ENCODE peak calls at places on chromosomes 5 and 9, in six cellular contexts. One of them, this sample, is unnamed.
A peak's percentile ranks its signal among the peaks of the same experiment; 100 is the strongest.

GRCh38 chr5:88480245-88480644 is 211.6 kb upstream of the TMEM161B start:
- DNase-seq in keratinocyte: no peak
- DNase-seq in fibroblast of the aortic adventitia: no peak
- DNase-seq in cardiac muscle cell: no peak
- DNase-seq in kidney: no peak
- DNase-seq in effector memory CD4-positive, alpha-beta T cell: no peak
- DNase-seq in this sample: peak; percentile 15

GRCh38 chr9:88645172-88645868 is 110.3 kb downstream of the NXNL2 start:
- DNase-seq in keratinocyte: no peak
- DNase-seq in kidney: no peak
- DNase-seq in effector memory CD4-positive, alpha-beta T cell: no peak
- DNase-seq in cardiac muscle cell: peak; percentile 42
- DNase-seq in fibroblast of the aortic adventitia: peak; percentile 58
- DNase-seq in this sample: peak; percentile 28

GRCh38 chr9:69499959-69500358 is 172.2 kb downstream of the APBA1 start:
- DNase-seq in kidney: no peak
- DNase-seq in fibroblast of the aortic adventitia: no peak
- DNase-seq in keratinocyte: no peak
- DNase-seq in effector memory CD4-positive, alpha-beta T cell: no peak
- DNase-seq in cardiac muscle cell: no peak
- DNase-seq in this sample: no peak

GRCh38 chr9:108654566-108654965 is 201.2 kb downstream of the ACTL7B start:
- DNase-seq in kidney: no peak
- DNase-seq in effector memory CD4-positive, alpha-beta T cell: no peak
- DNase-seq in cardiac muscle cell: peak; percentile 38
- DNase-seq in keratinocyte: no peak
- DNase-seq in fibroblast of the aortic adventitia: no peak
- DNase-seq in this sample: no peak

GRCh38 chr9:37542895-37543294 is 33.3 kb downstream of the FBXO10 start:
- DNase-seq in cardiac muscle cell: no peak
- DNase-seq in effector memory CD4-positive, alpha-beta T cell: no peak
- DNase-seq in fibroblast of the aortic adventitia: no peak
- DNase-seq in kidney: no peak
- DNase-seq in keratinocyte: no peak
- DNase-seq in this sample: no peak

GRCh38 chr5:170562166-170562565 is 58.3 kb downstream of the KCNIP1 start:
- DNase-seq in keratinocyte: no peak
- DNase-seq in kidney: no peak
- DNase-seq in cardiac muscle cell: no peak
- DNase-seq in effector memory CD4-positive, alpha-beta T cell: no peak
- DNase-seq in fibroblast of the aortic adventitia: no peak
- DNase-seq in this sample: no peak

GRCh38 chr9:78892769-78893168 is 595.8 kb downstream of the PSAT1 start:
- DNase-seq in kidney: no peak
- DNase-seq in fibroblast of the aortic adventitia: no peak
- DNase-seq in effector memory CD4-positive, alpha-beta T cell: no peak
- DNase-seq in keratinocyte: no peak
- DNase-seq in cardiac muscle cell: no peak
- DNase-seq in this sample: no peak

GRCh38 chr5:96117863-96118651 is 156.4 kb upstream of the ELL2 start:
- DNase-seq in cardiac muscle cell: no peak
- DNase-seq in fibroblast of the aortic adventitia: peak; percentile 33
- DNase-seq in keratinocyte: no peak
- DNase-seq in effector memory CD4-positive, alpha-beta T cell: no peak
- DNase-seq in kidney: no peak
- DNase-seq in this sample: no peak

GRCh38 chr9:107313555-107314096 is 30.5 kb downstream of the RAD23B start:
- DNase-seq in fibroblast of the aortic adventitia: no peak
- DNase-seq in cardiac muscle cell: no peak
- DNase-seq in keratinocyte: no peak
- DNase-seq in effector memory CD4-positive, alpha-beta T cell: no peak
- DNase-seq in kidney: no peak
- DNase-seq in this sample: no peak

GRCh38 chr5:140630296-140630695 is 2.7 kb downstream of the CD14 start:
- DNase-seq in kidney: no peak
- DNase-seq in cardiac muscle cell: no peak
- DNase-seq in fibroblast of the aortic adventitia: no peak
- DNase-seq in effector memory CD4-positive, alpha-beta T cell: no peak
- DNase-seq in keratinocyte: no peak
- DNase-seq in this sample: no peak

GRCh38 chr5:154446183-154447073 is 631 bp downstream of the SAP30L start:
- DNase-seq in kidney: peak; percentile 86
- DNase-seq in cardiac muscle cell: peak; percentile 69
- DNase-seq in effector memory CD4-positive, alpha-beta T cell: peak; percentile 11
- DNase-seq in keratinocyte: no peak
- DNase-seq in fibroblast of the aortic adventitia: peak; percentile 57
- DNase-seq in this sample: peak; percentile 71

GRCh38 chr9:78575791-78576190 is 278.9 kb downstream of the PSAT1 start:
- DNase-seq in cardiac muscle cell: no peak
- DNase-seq in keratinocyte: no peak
- DNase-seq in effector memory CD4-positive, alpha-beta T cell: no peak
- DNase-seq in kidney: no peak
- DNase-seq in fibroblast of the aortic adventitia: no peak
- DNase-seq in this sample: no peak

GRCh38 chr5:1171340-1171941 is 30.0 kb upstream of the SLC6A19 start:
- DNase-seq in fibroblast of the aortic adventitia: peak; percentile 39
- DNase-seq in keratinocyte: no peak
- DNase-seq in effector memory CD4-positive, alpha-beta T cell: no peak
- DNase-seq in kidney: peak; percentile 52
- DNase-seq in cardiac muscle cell: peak; percentile 63
- DNase-seq in this sample: no peak

GRCh38 chr9:137014776-137015539 is 13.1 kb downstream of the ABCA2 start:
- DNase-seq in cardiac muscle cell: no peak
- DNase-seq in kidney: no peak
- DNase-seq in keratinocyte: no peak
- DNase-seq in fibroblast of the aortic adventitia: no peak
- DNase-seq in effector memory CD4-positive, alpha-beta T cell: no peak
- DNase-seq in this sample: no peak

GRCh38 chr5:87936667-87937066 is 332.0 kb downstream of the TMEM161B start:
- DNase-seq in keratinocyte: no peak
- DNase-seq in fibroblast of the aortic adventitia: no peak
- DNase-seq in effector memory CD4-positive, alpha-beta T cell: no peak
- DNase-seq in cardiac muscle cell: no peak
- DNase-seq in kidney: no peak
- DNase-seq in this sample: no peak

GRCh38 chr5:83085106-83085505 is 7.8 kb downstream of the XRCC4 start:
- DNase-seq in cardiac muscle cell: no peak
- DNase-seq in effector memory CD4-positive, alpha-beta T cell: no peak
- DNase-seq in keratinocyte: no peak
- DNase-seq in kidney: no peak
- DNase-seq in fibroblast of the aortic adventitia: no peak
- DNase-seq in this sample: no peak

GRCh38 chr9:128995791-128996190 is 32.3 kb downstream of the SH3GLB2 start:
- DNase-seq in keratinocyte: no peak
- DNase-seq in effector memory CD4-positive, alpha-beta T cell: no peak
- DNase-seq in fibroblast of the aortic adventitia: peak; percentile 76
- DNase-seq in kidney: no peak
- DNase-seq in cardiac muscle cell: peak; percentile 89
- DNase-seq in this sample: no peak

GRCh38 chr9:18673179-18673578 is 199.2 kb downstream of the ADAMTSL1 start:
- DNase-seq in cardiac muscle cell: no peak
- DNase-seq in kidney: no peak
- DNase-seq in fibroblast of the aortic adventitia: no peak
- DNase-seq in effector memory CD4-positive, alpha-beta T cell: no peak
- DNase-seq in keratinocyte: no peak
- DNase-seq in this sample: peak; percentile 49

GRCh38 chr5:172932313-172933017 is 26.8 kb upstream of the RPL26L1 start:
- DNase-seq in cardiac muscle cell: peak; percentile 77
- DNase-seq in fibroblast of the aortic adventitia: peak; percentile 62
- DNase-seq in kidney: peak; percentile 89
- DNase-seq in effector memory CD4-positive, alpha-beta T cell: peak; percentile 53
- DNase-seq in keratinocyte: no peak
- DNase-seq in this sample: peak; percentile 70

GRCh38 chr5:3650315-3650714 is 54.7 kb downstream of the IRX1 start:
- DNase-seq in cardiac muscle cell: no peak
- DNase-seq in kidney: no peak
- DNase-seq in keratinocyte: no peak
- DNase-seq in fibroblast of the aortic adventitia: no peak
- DNase-seq in effector memory CD4-positive, alpha-beta T cell: no peak
- DNase-seq in this sample: no peak

DNA sequence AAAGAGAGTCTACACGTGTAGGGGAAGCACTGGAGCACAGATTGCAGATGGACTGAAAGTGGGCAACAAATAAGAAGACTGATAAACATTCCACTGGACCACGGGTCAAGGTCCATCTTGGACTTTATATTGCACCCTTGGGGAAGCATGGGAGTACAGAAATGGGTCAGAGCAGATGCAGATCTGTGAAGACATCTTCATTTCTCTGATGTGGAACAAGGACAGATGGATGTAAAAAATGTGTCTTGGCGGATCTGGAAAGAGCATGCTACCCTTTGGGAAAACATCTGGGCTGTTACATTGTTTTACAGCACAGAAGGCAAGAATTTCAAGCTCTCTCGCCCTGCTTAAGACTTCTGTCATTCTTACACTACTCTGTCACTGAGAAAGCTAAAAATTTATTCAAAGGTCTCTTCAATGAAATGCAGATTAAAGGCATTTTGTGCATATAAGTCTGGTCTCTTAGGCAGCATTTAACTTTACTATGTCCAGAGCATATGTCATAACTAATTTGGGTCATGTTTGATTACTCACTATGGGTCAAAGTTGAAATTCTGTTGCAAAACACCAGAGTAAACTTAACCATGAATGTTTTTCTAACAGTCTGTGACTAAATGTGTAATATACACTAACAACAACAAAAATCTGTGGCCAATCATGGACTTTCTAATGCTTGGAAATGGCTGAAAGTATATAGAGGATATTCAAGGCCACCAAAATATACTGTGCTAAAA is 756.4 kb upstream of the DMAC1 start:
- DNase-seq in cardiac muscle cell: peak; percentile 29
- DNase-seq in fibroblast of the aortic adventitia: peak; percentile 39
- DNase-seq in keratinocyte: no peak
- DNase-seq in effector memory CD4-positive, alpha-beta T cell: no peak
- DNase-seq in kidney: no peak
- DNase-seq in this sample: no peak
- H3K4me3 ChIP-seq in cardiac muscle cell: no peak overlapping the region
- H3K4me3 ChIP-seq in fibroblast of the aortic adventitia: no peak overlapping the region
- H3K4me3 ChIP-seq in keratinocyte: no peak overlapping the region
- H3K4me3 ChIP-seq in effector memory CD4-positive, alpha-beta T cell: no peak overlapping the region
- H3K4me3 ChIP-seq in kidney: no peak overlapping the region
- H3K4me3 ChIP-seq in this sample: no peak overlapping the region

DNA sequence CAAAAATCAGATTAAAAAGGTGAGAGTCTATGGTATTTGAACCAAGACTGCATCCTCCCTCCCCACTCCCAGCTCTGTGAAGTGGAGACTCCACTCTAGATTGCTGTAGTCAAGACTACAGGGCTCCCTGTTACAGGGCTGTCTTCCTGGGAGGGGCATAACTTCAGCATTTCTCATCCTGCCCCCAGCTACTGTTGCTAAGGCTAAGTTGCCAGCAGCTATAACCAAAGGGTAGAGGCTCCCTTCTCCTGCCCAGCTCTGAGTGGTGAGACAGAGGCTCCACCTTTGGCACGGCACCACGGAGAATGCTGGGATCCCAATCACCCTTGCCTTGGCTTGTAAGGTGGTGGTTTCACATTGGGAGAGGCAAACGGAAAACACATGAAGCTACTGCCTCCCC is 39.2 kb upstream of the GCNT4 start:
- DNase-seq in cardiac muscle cell: no peak
- DNase-seq in keratinocyte: peak; percentile 66
- DNase-seq in effector memory CD4-positive, alpha-beta T cell: no peak
- DNase-seq in fibroblast of the aortic adventitia: no peak
- DNase-seq in kidney: no peak
- DNase-seq in this sample: no peak
- H3K4me3 ChIP-seq in cardiac muscle cell: no peak overlapping the region
- H3K4me3 ChIP-seq in keratinocyte: no peak overlapping the region
- H3K4me3 ChIP-seq in effector memory CD4-positive, alpha-beta T cell: no peak overlapping the region
- H3K4me3 ChIP-seq in fibroblast of the aortic adventitia: no peak overlapping the region
- H3K4me3 ChIP-seq in kidney: no peak overlapping the region
- H3K4me3 ChIP-seq in this sample: no peak overlapping the region

GRCh38 chr5:62139741-62140140 is 166.3 kb upstream of the KIF2A start:
- DNase-seq in keratinocyte: no peak
- DNase-seq in fibroblast of the aortic adventitia: no peak
- DNase-seq in effector memory CD4-positive, alpha-beta T cell: no peak
- DNase-seq in cardiac muscle cell: no peak
- DNase-seq in kidney: no peak
- DNase-seq in this sample: no peak

GRCh38 chr5:62142351-62142750 is 163.7 kb upstream of the KIF2A start:
- DNase-seq in fibroblast of the aortic adventitia: no peak
- DNase-seq in effector memory CD4-positive, alpha-beta T cell: no peak
- DNase-seq in cardiac muscle cell: no peak
- DNase-seq in kidney: no peak
- DNase-seq in keratinocyte: no peak
- DNase-seq in this sample: no peak

GRCh38 chr5:62138607-62139006 is 167.4 kb upstream of the KIF2A start:
- DNase-seq in keratinocyte: no peak
- DNase-seq in kidney: no peak
- DNase-seq in effector memory CD4-positive, alpha-beta T cell: no peak
- DNase-seq in cardiac muscle cell: no peak
- DNase-seq in fibroblast of the aortic adventitia: no peak
- DNase-seq in this sample: no peak

GRCh38 chr5:62144395-62145022 is 161.5 kb upstream of the KIF2A start:
- DNase-seq in cardiac muscle cell: no peak
- DNase-seq in fibroblast of the aortic adventitia: peak; percentile 52
- DNase-seq in kidney: no peak
- DNase-seq in effector memory CD4-positive, alpha-beta T cell: no peak
- DNase-seq in keratinocyte: no peak
- DNase-seq in this sample: peak; percentile 49

DNA sequence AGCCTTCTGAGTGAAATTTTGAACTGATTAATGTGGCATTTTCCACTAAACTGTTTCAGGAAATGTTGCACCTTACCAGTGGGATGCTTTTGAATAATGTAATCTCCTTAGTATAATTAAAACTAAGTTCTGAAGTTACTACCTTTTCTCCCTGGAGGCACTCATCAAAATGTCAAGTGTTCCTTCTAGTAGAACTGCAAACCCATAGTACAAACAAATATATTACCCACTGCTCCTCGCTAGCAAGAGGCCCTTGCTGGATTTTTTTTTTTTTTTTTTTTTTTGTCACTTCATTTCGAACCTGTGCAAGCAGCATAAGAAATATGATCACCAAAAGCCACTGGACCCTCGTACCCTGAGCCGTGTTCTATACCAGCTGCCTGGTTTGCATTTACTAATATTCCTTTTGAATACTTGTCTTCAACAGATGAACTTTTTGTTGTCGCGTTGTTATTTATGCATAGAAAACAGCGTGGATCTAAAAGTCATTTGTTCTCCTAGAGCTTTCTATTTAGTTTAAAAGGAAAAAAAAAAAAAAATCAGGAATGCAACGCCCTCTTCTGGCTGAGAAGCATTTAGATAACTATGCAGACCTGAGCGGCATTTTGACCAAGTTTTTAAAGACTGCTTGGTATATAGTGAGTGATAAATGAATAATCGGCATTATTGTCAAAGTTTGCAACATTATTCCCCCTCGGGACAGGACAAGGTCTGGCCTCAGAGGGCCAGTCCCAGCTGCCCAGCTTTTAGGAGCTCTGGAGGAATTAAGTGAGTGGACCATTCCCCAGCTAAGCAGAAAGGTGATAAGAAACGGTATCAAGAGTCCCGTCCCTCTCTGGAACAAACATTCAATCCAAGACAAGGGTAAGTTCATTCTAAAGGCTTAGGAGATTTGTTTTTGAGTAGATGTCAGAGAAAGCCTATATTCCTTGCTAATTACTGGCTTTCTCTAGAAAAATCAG is 162.5 kb upstream of the KIF2A start:
- DNase-seq in keratinocyte: no peak
- DNase-seq in kidney: no peak
- DNase-seq in cardiac muscle cell: peak; percentile 49
- DNase-seq in effector memory CD4-positive, alpha-beta T cell: no peak
- DNase-seq in fibroblast of the aortic adventitia: peak; percentile 57
- DNase-seq in this sample: peak; percentile 53
- H3K4me3 ChIP-seq in keratinocyte: no peak overlapping the region
- H3K4me3 ChIP-seq in kidney: no peak overlapping the region
- H3K4me3 ChIP-seq in cardiac muscle cell: no peak overlapping the region
- H3K4me3 ChIP-seq in effector memory CD4-positive, alpha-beta T cell: no peak overlapping the region
- H3K4me3 ChIP-seq in fibroblast of the aortic adventitia: peak overlapping the region; percentile 7
- H3K4me3 ChIP-seq in this sample: no peak overlapping the region

GRCh38 chr5:37835400-37835973 is 4.4 kb downstream of the GDNF start:
- DNase-seq in fibroblast of the aortic adventitia: no peak
- DNase-seq in effector memory CD4-positive, alpha-beta T cell: no peak
- DNase-seq in kidney: no peak
- DNase-seq in keratinocyte: no peak
- DNase-seq in cardiac muscle cell: no peak
- DNase-seq in this sample: no peak
- H3K4me3 ChIP-seq in fibroblast of the aortic adventitia: no peak overlapping the region
- H3K4me3 ChIP-seq in effector memory CD4-positive, alpha-beta T cell: no peak overlapping the region
- H3K4me3 ChIP-seq in kidney: no peak overlapping the region
- H3K4me3 ChIP-seq in keratinocyte: no peak overlapping the region
- H3K4me3 ChIP-seq in cardiac muscle cell: no peak overlapping the region
- H3K4me3 ChIP-seq in this sample: peak overlapping the region; percentile 31